ENCODE peak calls at places on chromosomes 12 and 14, in eight cellular contexts. G, N, Q, Z, E, B, V and J are unnamed samples.

GRCh38 chr12:51281202-51281924 is 11.1 kb upstream of the SMAGP start:
- DNase-seq in G (peak), N (no peak), Q (peak), Z (no peak), E (no peak), B (no peak), V (peak), J (peak)

GRCh38 chr12:122147514-122148290 is 26.3 kb downstream of the IL31 start:
- DNase-seq in G (no peak), N (no peak), Q (no peak), Z (no peak), E (no peak), B (no peak), V (no peak), J (no peak)

GRCh38 chr12:9606736-9607372 is 862 bp downstream of the KLRB1 start:
- DNase-seq in G (no peak), N (no peak), Q (no peak), Z (no peak), E (no peak), B (no peak), V (no peak), J (no peak)

GRCh38 chr12:3634348-3634747 is 118.6 kb downstream of the CRACR2A start:
- DNase-seq in G (no peak), N (no peak), Q (no peak), Z (no peak), E (no peak), B (no peak), V (no peak), J (no peak)

GRCh38 chr12:91877022-91877421 is 268.6 kb downstream of the BTG1 start:
- DNase-seq in G (peak), N (no peak), Q (peak), Z (peak), E (peak), B (no peak), V (peak), J (peak)

GRCh38 chr14:63910593-63911363 is 58.0 kb downstream of the SYNE2 start:
- DNase-seq in G (peak), N (no peak), Q (no peak), Z (no peak), E (no peak), B (no peak), V (no peak), J (no peak)

GRCh38 chr14:78048120-78048519 is 122.1 kb upstream of the NRXN3 start:
- DNase-seq in G (no peak), N (no peak), Q (no peak), Z (no peak), E (no peak), B (no peak), V (no peak), J (no peak)

GRCh38 chr14:94485944-94486841 is 10.2 kb upstream of the SERPINA9 start:
- DNase-seq in G (peak), N (no peak), Q (no peak), Z (peak), E (peak), B (peak), V (peak), J (peak)

GRCh38 chr14:106790189-106791036 is 1264.0 kb downstream of the TMEM121 start:
- DNase-seq in G (peak), N (no peak), Q (no peak), Z (peak), E (peak), B (no peak), V (no peak), J (peak)

GRCh38 chr12:53975019-53975815 is 463 bp upstream of the HOTAIR start:
- DNase-seq in G (no peak), N (no peak), Q (no peak), Z (no peak), E (no peak), B (no peak), V (no peak), J (no peak)

GRCh38 chr14:61103541-61104339 is 122.7 kb downstream of the SLC38A6 start:
- DNase-seq in G (peak), N (peak), Q (peak), Z (peak), E (peak), B (peak), V (peak), J (peak)

GRCh38 chr12:21054334-21054733 is 76.7 kb upstream of the SLCO1B1 start:
- DNase-seq in G (peak), N (no peak), Q (no peak), Z (peak), E (no peak), B (no peak), V (peak), J (peak)

GRCh38 chr14:43540948-43541347 is 966.1 kb downstream of the FSCB start:
- DNase-seq in G (peak), N (no peak), Q (peak), Z (no peak), E (no peak), B (no peak), V (no peak), J (no peak)

GRCh38 chr14:19878029-19878642 is 3.2 kb downstream of the OR4K2 start:
- DNase-seq in G (peak), N (no peak), Q (no peak), Z (no peak), E (no peak), B (peak), V (no peak), J (peak)

GRCh38 chr14:57707219-57707618 is 158.7 kb downstream of the SLC35F4 start:
- DNase-seq in G (no peak), N (no peak), Q (no peak), Z (no peak), E (no peak), B (no peak), V (no peak), J (no peak)

GRCh38 chr12:122121341-122122192 is 43.0 kb downstream of the MLXIP start:
- DNase-seq in G (no peak), N (no peak), Q (no peak), Z (no peak), E (no peak), B (no peak), V (no peak), J (no peak)

GRCh38 chr14:77031680-77032482 is 3.4 kb upstream of the IRF2BPL start:
- DNase-seq in G (peak), N (no peak), Q (peak), Z (peak), E (peak), B (no peak), V (peak), J (peak)

GRCh38 chr12:122974274-122974891 is 661 bp upstream of the OGFOD2 start:
- DNase-seq in G (peak), N (peak), Q (peak), Z (peak), E (peak), B (peak), V (peak), J (peak)

GRCh38 chr14:78259831-78260230 is 89.7 kb downstream of the NRXN3 start:
- DNase-seq in G (peak), N (no peak), Q (no peak), Z (no peak), E (no peak), B (no peak), V (no peak), J (no peak)

GRCh38 chr12:27018071-27018470 is 3.9 kb upstream of the TM7SF3 start:
- DNase-seq in G (no peak), N (no peak), Q (no peak), Z (no peak), E (no peak), B (no peak), V (no peak), J (no peak)

GRCh38 chr14:63051966-63052365 is 6.7 kb upstream of the KCNH5 start:
- DNase-seq in G (no peak), N (no peak), Q (no peak), Z (no peak), E (no peak), B (no peak), V (no peak), J (no peak)

GRCh38 chr12:14936224-14936861 is 2.0 kb downstream of the ERP27 start:
- DNase-seq in G (peak), N (no peak), Q (no peak), Z (no peak), E (peak), B (no peak), V (no peak), J (no peak)

GRCh38 chr12:104546575-104546974 is 89.8 kb downstream of the CHST11 start:
- DNase-seq in G (no peak), N (no peak), Q (no peak), Z (peak), E (peak), B (no peak), V (no peak), J (no peak)

GRCh38 chr14:43471595-43471994 is 1035.5 kb downstream of the FSCB start:
- DNase-seq in G (no peak), N (no peak), Q (no peak), Z (no peak), E (no peak), B (no peak), V (no peak), J (no peak)

GRCh38 chr12:47349770-47350408 is 270.1 kb upstream of the AMIGO2 start:
- DNase-seq in G (peak), N (no peak), Q (no peak), Z (no peak), E (no peak), B (no peak), V (no peak), J (peak)

GRCh38 chr14:20455355-20456300 is 602 bp downstream of the APEX1 start:
- DNase-seq in G (peak), N (peak), Q (peak), Z (no peak), E (no peak), B (no peak), V (no peak), J (peak)

GRCh38 chr14:105503918-105504692 is 13.1 kb downstream of the TEDC1 start:
- DNase-seq in G (no peak), N (no peak), Q (no peak), Z (no peak), E (no peak), B (no peak), V (no peak), J (no peak)

GRCh38 chr12:103128862-103129501 is 171.5 kb downstream of the ASCL1 start:
- DNase-seq in G (no peak), N (no peak), Q (no peak), Z (no peak), E (peak), B (no peak), V (no peak), J (no peak)

GRCh38 chr12:124759841-124760508 is 103.7 kb downstream of the SCARB1 start:
- DNase-seq in G (no peak), N (no peak), Q (no peak), Z (no peak), E (no peak), B (no peak), V (no peak), J (peak)

GRCh38 chr12:116880213-116880816 is 926 bp downstream of the HRK start:
- DNase-seq in G (peak), N (no peak), Q (peak), Z (no peak), E (no peak), B (no peak), V (peak), J (no peak)
- H3K4me3 ChIP-seq in G (peak), N (no peak), Q (no peak), Z (peak), E (no peak), B (peak), V (no peak), J (no peak)

GRCh38 chr12:95200128-95200973 is 16.9 kb downstream of the FGD6 start:
- DNase-seq in G (peak), N (no peak), Q (peak), Z (no peak), E (no peak), B (no peak), V (no peak), J (peak)
- H3K4me3 ChIP-seq in G (peak), N (no peak), Q (no peak), Z (no peak), E (no peak), B (peak), V (no peak), J (peak)

GRCh38 chr12:52789637-52790426 is 6.1 kb downstream of the KRT3 start:
- DNase-seq in G (peak), N (no peak), Q (no peak), Z (no peak), E (peak), B (no peak), V (no peak), J (no peak)
- H3K4me3 ChIP-seq in G (no peak), N (no peak), Q (no peak), Z (no peak), E (no peak), B (no peak), V (no peak), J (no peak)

GRCh38 chr12:115225845-115226244 is 541.9 kb upstream of the TBX3 start:
- DNase-seq in G (no peak), N (no peak), Q (no peak), Z (no peak), E (no peak), B (no peak), V (no peak), J (no peak)
- H3K4me3 ChIP-seq in G (no peak), N (no peak), Q (no peak), Z (no peak), E (no peak), B (no peak), V (no peak), J (no peak)

GRCh38 chr12:72901685-72902084 is 629.5 kb downstream of the TRHDE start:
- DNase-seq in G (no peak), N (no peak), Q (peak), Z (no peak), E (no peak), B (no peak), V (no peak), J (no peak)
- H3K4me3 ChIP-seq in G (no peak), N (no peak), Q (no peak), Z (no peak), E (no peak), B (no peak), V (no peak), J (no peak)

GRCh38 chr12:113134521-113134951 is 1.0 kb downstream of the RASAL1 start:
- DNase-seq in G (no peak), N (no peak), Q (no peak), Z (no peak), E (no peak), B (no peak), V (no peak), J (no peak)

GRCh38 chr12:113137861-113138783 is 2.6 kb upstream of the RASAL1 start:
- DNase-seq in G (no peak), N (no peak), Q (no peak), Z (no peak), E (no peak), B (no peak), V (no peak), J (no peak)

GRCh38 chr12:113135178-113136127 is at the start of gene RASAL1:
- DNase-seq in G (no peak), N (no peak), Q (no peak), Z (no peak), E (peak), B (peak), V (no peak), J (no peak)

GRCh38 chr12:113136990-113137511 is 1.5 kb upstream of the RASAL1 start:
- DNase-seq in G (no peak), N (no peak), Q (no peak), Z (no peak), E (no peak), B (no peak), V (no peak), J (no peak)

GRCh38 chr12:113136128-113136989 is 798 bp upstream of the RASAL1 start:
- DNase-seq in G (no peak), N (no peak), Q (no peak), Z (no peak), E (peak), B (peak), V (no peak), J (no peak)
- H3K4me3 ChIP-seq in G (no peak), N (no peak), Q (no peak), Z (no peak), E (no peak), B (peak), V (no peak), J (no peak)

GRCh38 chr12:56255671-56256070 is 2.5 kb downstream of the ANKRD52 start:
- DNase-seq in G (no peak), N (no peak), Q (no peak), Z (no peak), E (no peak), B (no peak), V (no peak), J (no peak)
- H3K4me3 ChIP-seq in G (peak), N (no peak), Q (no peak), Z (no peak), E (no peak), B (no peak), V (no peak), J (no peak)

GRCh38 chr12:1663440-1664132 is 27.3 kb upstream of the ADIPOR2 start:
- DNase-seq in G (no peak), N (no peak), Q (no peak), Z (no peak), E (no peak), B (no peak), V (no peak), J (no peak)

GRCh38 chr12:1668833-1669543 is 21.9 kb upstream of the ADIPOR2 start:
- DNase-seq in G (no peak), N (no peak), Q (peak), Z (no peak), E (no peak), B (no peak), V (no peak), J (peak)

GRCh38 chr12:1665366-1665765 is 25.5 kb upstream of the ADIPOR2 start:
- DNase-seq in G (no peak), N (no peak), Q (no peak), Z (no peak), E (no peak), B (no peak), V (no peak), J (no peak)

GRCh38 chr12:1666215-1666614 is 24.7 kb upstream of the ADIPOR2 start:
- DNase-seq in G (no peak), N (no peak), Q (no peak), Z (no peak), E (no peak), B (no peak), V (no peak), J (no peak)

DNA sequence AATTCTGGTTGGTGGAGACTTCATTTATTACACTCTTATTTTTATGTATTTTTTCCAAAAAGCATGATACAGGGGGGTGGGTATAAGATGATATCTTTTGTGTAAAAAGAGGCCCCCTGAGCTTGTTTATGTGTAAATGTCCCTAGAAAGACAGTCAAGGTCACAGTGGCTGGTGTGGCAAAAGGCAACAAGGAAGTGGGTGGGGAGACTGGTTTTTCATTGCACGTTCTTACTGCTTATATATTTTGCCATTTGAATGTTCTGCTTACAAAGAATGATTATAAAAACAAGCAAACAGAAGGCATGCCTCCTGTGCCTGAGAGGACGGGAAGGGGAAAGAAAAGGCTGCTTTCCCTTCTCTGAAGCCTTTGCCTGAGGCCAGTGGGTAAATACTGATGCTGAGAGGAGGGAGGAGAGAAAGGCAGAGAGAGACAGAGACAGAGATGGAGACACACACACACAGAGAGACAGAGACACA is 24.1 kb upstream of the ADIPOR2 start:
- DNase-seq in G (no peak), N (no peak), Q (no peak), Z (no peak), E (peak), B (no peak), V (no peak), J (no peak)
- H3K4me3 ChIP-seq in G (no peak), N (no peak), Q (no peak), Z (no peak), E (no peak), B (no peak), V (no peak), J (no peak)

GRCh38 chr14:51860164-51860835 is at the start of gene GNG2:
- DNase-seq in G (peak), N (no peak), Q (peak), Z (peak), E (peak), B (no peak), V (peak), J (peak)

GRCh38 chr14:51860836-51861583 is 598 bp downstream of the GNG2 start:
- DNase-seq in G (peak), N (no peak), Q (peak), Z (no peak), E (no peak), B (no peak), V (no peak), J (peak)

GRCh38 chr14:51862171-51862838 is 1.9 kb downstream of the GNG2 start:
- DNase-seq in G (peak), N (no peak), Q (peak), Z (no peak), E (no peak), B (no peak), V (no peak), J (no peak)

GRCh38 chr14:51865953-51866747 is 5.7 kb downstream of the GNG2 start:
- DNase-seq in G (no peak), N (no peak), Q (no peak), Z (no peak), E (no peak), B (no peak), V (no peak), J (no peak)

GRCh38 chr14:51862839-51863235 is 2.4 kb downstream of the GNG2 start:
- DNase-seq in G (no peak), N (no peak), Q (no peak), Z (no peak), E (no peak), B (no peak), V (no peak), J (no peak)
- H3K4me3 ChIP-seq in G (peak), N (no peak), Q (no peak), Z (no peak), E (no peak), B (no peak), V (no peak), J (no peak)